ENCODE peak calls at places on chromosomes 5 and 9, in four cellular contexts. K is MCF 10A, B is fibroblast of gingiva, V is fibroblast of villous mesenchyme. C is an unnamed sample.

GRCh38 chr5:14830210-14831005 is 41.2 kb downstream of the ANKH start:
- DNase-seq in V (no peak), B (no peak), K (peak), C (peak)

GRCh38 chr9:2271426-2271825 is 256.3 kb downstream of the SMARCA2 start:
- DNase-seq in B (no peak), V (peak), K (peak), C (peak)

GRCh38 chr5:58984009-58984525 is 401.2 kb downstream of the RAB3C start:
- DNase-seq in K (no peak), V (no peak), B (no peak), C (no peak)

GRCh38 chr5:22631683-22632082 is 221.5 kb downstream of the CDH12 start:
- DNase-seq in V (no peak), K (no peak), B (no peak), C (no peak)

GRCh38 chr9:114417511-114417910 is 29.7 kb upstream of the AKNA start:
- DNase-seq in K (no peak), V (peak), B (peak), C (peak)

GRCh38 chr9:4117835-4118610 is 181.8 kb downstream of the GLIS3 start:
- DNase-seq in K (no peak), V (no peak), B (no peak), C (no peak)

GRCh38 chr9:38390851-38391250 is 1.7 kb upstream of the ALDH1B1 start:
- DNase-seq in K (no peak), B (no peak), V (no peak), C (no peak)

GRCh38 chr9:125460883-125461475 is 199.4 kb downstream of the GAPVD1 start:
- DNase-seq in V (peak), K (no peak), B (peak), C (no peak)

GRCh38 chr9:21565137-21565536 is 83.0 kb upstream of the IFNE start:
- DNase-seq in B (no peak), V (no peak), K (no peak), C (peak)

GRCh38 chr9:79615038-79615437 is 43.3 kb downstream of the TLE4 start:
- DNase-seq in K (no peak), B (no peak), V (no peak), C (no peak)

GRCh38 chr9:107721705-107722245 is 232.2 kb upstream of the KLF4 start:
- DNase-seq in K (no peak), V (no peak), B (no peak), C (no peak)

GRCh38 chr9:128203842-128204551 is 818 bp downstream of the DNM1 start:
- DNase-seq in B (no peak), V (peak), K (no peak), C (peak)

GRCh38 chr5:158832736-158833135 is 267.0 kb downstream of the EBF1 start:
- DNase-seq in K (peak), B (peak), V (peak), C (no peak)

GRCh38 chr9:118643118-118643517 is 726.1 kb downstream of the BRINP1 start:
- DNase-seq in B (no peak), K (peak), V (no peak), C (peak)

GRCh38 chr5:65512170-65512937 is 30.6 kb upstream of the ADAMTS6 start:
- DNase-seq in K (peak), V (peak), B (no peak), C (no peak)

GRCh38 chr5:154729613-154730012 is 25.6 kb upstream of the LARP1 start:
- DNase-seq in K (peak), V (no peak), B (no peak), C (no peak)

GRCh38 chr9:85971731-85972130 is 30.8 kb downstream of the NAA35 start:
- DNase-seq in V (peak), K (peak), B (peak), C (no peak)

GRCh38 chr5:153276151-153276550 is 214.3 kb upstream of the GRIA1 start:
- DNase-seq in V (peak), K (peak), B (no peak), C (peak)

GRCh38 chr5:93580387-93581100 is 475 bp downstream of the NR2F1-AS1 start:
- DNase-seq in K (peak), V (peak), B (peak), C (peak)

GRCh38 chr5:56712895-56713565 is 102.3 kb upstream of the MAP3K1 start:
- DNase-seq in V (no peak), B (no peak), K (no peak), C (no peak)

GRCh38 chr9:130522233-130522808 is 57.1 kb upstream of the FUBP3 start:
- DNase-seq in B (no peak), K (no peak), V (no peak), C (no peak)

GRCh38 chr5:158802941-158803341 is 296.8 kb downstream of the EBF1 start:
- DNase-seq in B (peak), V (peak), K (no peak), C (no peak)

GRCh38 chr5:12242960-12243888 is 339.0 kb upstream of the CTNND2 start:
- DNase-seq in B (no peak), V (no peak), K (peak), C (peak)

GRCh38 chr5:151104795-151105194 is 24.0 kb upstream of the TNIP1 start:
- DNase-seq in V (peak), B (peak), K (peak), C (no peak)

GRCh38 chr5:127586811-127587210 is 62.1 kb upstream of the CTXN3 start:
- DNase-seq in B (no peak), K (no peak), V (no peak), C (no peak)

GRCh38 chr5:127442085-127442484 is 75.4 kb upstream of the PRRC1 start:
- DNase-seq in K (peak), B (peak), V (peak), C (no peak)

GRCh38 chr9:4939118-4939561 is 45.9 kb upstream of the JAK2 start:
- DNase-seq in V (no peak), K (no peak), B (no peak), C (no peak)

GRCh38 chr9:104092192-104092591 is 1.9 kb upstream of the SMC2 start:
- DNase-seq in V (no peak), K (no peak), B (no peak), C (no peak)

GRCh38 chr5:594241-594860 is 17.8 kb upstream of the CEP72 start:
- DNase-seq in K (no peak), B (no peak), V (no peak), C (no peak)

GRCh38 chr5:40634154-40634553 is 45.6 kb upstream of the PTGER4 start:
- DNase-seq in B (no peak), V (no peak), K (no peak), C (no peak)